ENCODE peak calls at places on chromosomes 1 and 21, in six cellular contexts. One of them, this sample, is unnamed.
A peak's percentile ranks its signal among the peaks of the same experiment; 100 is the strongest.

GRCh38 chr1:237309595-237310118 is 267.7 kb downstream of the RYR2 start:
- DNase-seq in neural crest cell: no peak
- DNase-seq in astrocyte of the spinal cord: no peak
- DNase-seq in HFFc6: no peak
- DNase-seq in GM13976: no peak
- DNase-seq in CD8-positive, alpha-beta T cell: no peak
- DNase-seq in this sample: no peak

GRCh38 chr21:20004353-20004752 is 993.9 kb upstream of the NCAM2 start:
- DNase-seq in neural crest cell: no peak
- DNase-seq in astrocyte of the spinal cord: no peak
- DNase-seq in HFFc6: no peak
- DNase-seq in GM13976: no peak
- DNase-seq in CD8-positive, alpha-beta T cell: no peak
- DNase-seq in this sample: no peak

GRCh38 chr21:8992731-8993174 is 1528.6 kb upstream of the TPTE start:
- DNase-seq in neural crest cell: no peak
- DNase-seq in astrocyte of the spinal cord: no peak
- DNase-seq in HFFc6: no peak
- DNase-seq in GM13976: no peak
- DNase-seq in CD8-positive, alpha-beta T cell: no peak
- DNase-seq in this sample: no peak

GRCh38 chr21:26130249-26130896 is 40.2 kb downstream of the APP start:
- DNase-seq in neural crest cell: no peak
- DNase-seq in astrocyte of the spinal cord: peak; percentile 51
- DNase-seq in HFFc6: peak; percentile 64
- DNase-seq in GM13976: no peak
- DNase-seq in CD8-positive, alpha-beta T cell: no peak
- DNase-seq in this sample: no peak

GRCh38 chr1:155933591-155934096 is 569 bp downstream of the KHDC4 start:
- DNase-seq in neural crest cell: no peak
- DNase-seq in astrocyte of the spinal cord: no peak
- DNase-seq in HFFc6: no peak
- DNase-seq in GM13976: no peak
- DNase-seq in CD8-positive, alpha-beta T cell: no peak
- DNase-seq in this sample: no peak

GRCh38 chr1:156581661-156582387 is 2.3 kb downstream of the TTC24 start:
- DNase-seq in neural crest cell: no peak
- DNase-seq in astrocyte of the spinal cord: no peak
- DNase-seq in HFFc6: no peak
- DNase-seq in GM13976: no peak
- DNase-seq in CD8-positive, alpha-beta T cell: peak; percentile 47
- DNase-seq in this sample: peak; percentile 42

GRCh38 chr1:228314658-228315483 is 91.8 kb downstream of the TRIM11 start:
- DNase-seq in neural crest cell: no peak
- DNase-seq in astrocyte of the spinal cord: no peak
- DNase-seq in HFFc6: no peak
- DNase-seq in GM13976: no peak
- DNase-seq in CD8-positive, alpha-beta T cell: no peak
- DNase-seq in this sample: no peak

GRCh38 chr1:19009126-19009881 is 52.8 kb upstream of the IFFO2 start:
- DNase-seq in neural crest cell: no peak
- DNase-seq in astrocyte of the spinal cord: no peak
- DNase-seq in HFFc6: no peak
- DNase-seq in GM13976: no peak
- DNase-seq in CD8-positive, alpha-beta T cell: no peak
- DNase-seq in this sample: no peak

GRCh38 chr1:88549536-88549935 is 134.5 kb upstream of the PKN2 start:
- DNase-seq in neural crest cell: no peak
- DNase-seq in astrocyte of the spinal cord: peak; percentile 26
- DNase-seq in HFFc6: peak; percentile 1
- DNase-seq in GM13976: no peak
- DNase-seq in CD8-positive, alpha-beta T cell: no peak
- DNase-seq in this sample: no peak

GRCh38 chr21:27202301-27202700 is 235.4 kb upstream of the ADAMTS5 start:
- DNase-seq in neural crest cell: no peak
- DNase-seq in astrocyte of the spinal cord: no peak
- DNase-seq in HFFc6: no peak
- DNase-seq in GM13976: no peak
- DNase-seq in CD8-positive, alpha-beta T cell: no peak
- DNase-seq in this sample: no peak

GRCh38 chr1:234970371-234970730 is 158.3 kb downstream of the TOMM20 start:
- DNase-seq in neural crest cell: no peak
- DNase-seq in astrocyte of the spinal cord: peak; percentile 97
- DNase-seq in HFFc6: no peak
- DNase-seq in GM13976: peak; percentile 51
- DNase-seq in CD8-positive, alpha-beta T cell: no peak
- DNase-seq in this sample: no peak

GRCh38 chr1:27887215-27888035 is 15.1 kb downstream of the THEMIS2 start:
- DNase-seq in neural crest cell: no peak
- DNase-seq in astrocyte of the spinal cord: no peak
- DNase-seq in HFFc6: no peak
- DNase-seq in GM13976: no peak
- DNase-seq in CD8-positive, alpha-beta T cell: peak; percentile 45
- DNase-seq in this sample: no peak

GRCh38 chr1:244792188-244792850 is 43.1 kb upstream of the COX20 start:
- DNase-seq in neural crest cell: no peak
- DNase-seq in astrocyte of the spinal cord: no peak
- DNase-seq in HFFc6: no peak
- DNase-seq in GM13976: no peak
- DNase-seq in CD8-positive, alpha-beta T cell: no peak
- DNase-seq in this sample: no peak

GRCh38 chr1:72230746-72231145 is 51.6 kb downstream of the NEGR1 start:
- DNase-seq in neural crest cell: no peak
- DNase-seq in astrocyte of the spinal cord: peak; percentile 15
- DNase-seq in HFFc6: peak; percentile 47
- DNase-seq in GM13976: no peak
- DNase-seq in CD8-positive, alpha-beta T cell: no peak
- DNase-seq in this sample: no peak

GRCh38 chr1:113534875-113535274 is 144.6 kb downstream of the MAGI3 start:
- DNase-seq in neural crest cell: no peak
- DNase-seq in astrocyte of the spinal cord: no peak
- DNase-seq in HFFc6: no peak
- DNase-seq in GM13976: no peak
- DNase-seq in CD8-positive, alpha-beta T cell: no peak
- DNase-seq in this sample: no peak

GRCh38 chr1:228838717-228839500 is 103.6 kb downstream of the RHOU start:
- DNase-seq in neural crest cell: no peak
- DNase-seq in astrocyte of the spinal cord: peak; percentile 54
- DNase-seq in HFFc6: no peak
- DNase-seq in GM13976: no peak
- DNase-seq in CD8-positive, alpha-beta T cell: no peak
- DNase-seq in this sample: no peak

GRCh38 chr1:33972676-33973395 is 109.0 kb downstream of the HMGB4 start:
- DNase-seq in neural crest cell: no peak
- DNase-seq in astrocyte of the spinal cord: peak; percentile 48
- DNase-seq in HFFc6: no peak
- DNase-seq in GM13976: no peak
- DNase-seq in CD8-positive, alpha-beta T cell: no peak
- DNase-seq in this sample: no peak

GRCh38 chr1:214364335-214364734 is 83.4 kb downstream of the SMYD2 start:
- DNase-seq in neural crest cell: no peak
- DNase-seq in astrocyte of the spinal cord: no peak
- DNase-seq in HFFc6: no peak
- DNase-seq in GM13976: no peak
- DNase-seq in CD8-positive, alpha-beta T cell: no peak
- DNase-seq in this sample: no peak

GRCh38 chr1:93471911-93472310 is 24.0 kb downstream of the FNBP1L start:
- DNase-seq in neural crest cell: no peak
- DNase-seq in astrocyte of the spinal cord: peak; percentile 87
- DNase-seq in HFFc6: peak; percentile 88
- DNase-seq in GM13976: no peak
- DNase-seq in CD8-positive, alpha-beta T cell: no peak
- DNase-seq in this sample: no peak

GRCh38 chr1:182611787-182612186 is 7.6 kb upstream of the RGS16 start:
- DNase-seq in neural crest cell: no peak
- DNase-seq in astrocyte of the spinal cord: no peak
- DNase-seq in HFFc6: no peak
- DNase-seq in GM13976: no peak
- DNase-seq in CD8-positive, alpha-beta T cell: no peak
- DNase-seq in this sample: no peak

GRCh38 chr1:223146745-223147144 is 3.7 kb upstream of the TLR5 start:
- DNase-seq in neural crest cell: no peak
- DNase-seq in astrocyte of the spinal cord: no peak
- DNase-seq in HFFc6: no peak
- DNase-seq in GM13976: no peak
- DNase-seq in CD8-positive, alpha-beta T cell: no peak
- DNase-seq in this sample: no peak

GRCh38 chr1:206900149-206900548 is 2.9 kb downstream of the IL24 start:
- DNase-seq in neural crest cell: no peak
- DNase-seq in astrocyte of the spinal cord: no peak
- DNase-seq in HFFc6: no peak
- DNase-seq in GM13976: no peak
- DNase-seq in CD8-positive, alpha-beta T cell: no peak
- DNase-seq in this sample: no peak

GRCh38 chr1:167516404-167517388 is 1.6 kb downstream of the CD247 start:
- DNase-seq in neural crest cell: no peak
- DNase-seq in astrocyte of the spinal cord: no peak
- DNase-seq in HFFc6: no peak
- DNase-seq in GM13976: no peak
- DNase-seq in CD8-positive, alpha-beta T cell: no peak
- DNase-seq in this sample: no peak

DNA sequence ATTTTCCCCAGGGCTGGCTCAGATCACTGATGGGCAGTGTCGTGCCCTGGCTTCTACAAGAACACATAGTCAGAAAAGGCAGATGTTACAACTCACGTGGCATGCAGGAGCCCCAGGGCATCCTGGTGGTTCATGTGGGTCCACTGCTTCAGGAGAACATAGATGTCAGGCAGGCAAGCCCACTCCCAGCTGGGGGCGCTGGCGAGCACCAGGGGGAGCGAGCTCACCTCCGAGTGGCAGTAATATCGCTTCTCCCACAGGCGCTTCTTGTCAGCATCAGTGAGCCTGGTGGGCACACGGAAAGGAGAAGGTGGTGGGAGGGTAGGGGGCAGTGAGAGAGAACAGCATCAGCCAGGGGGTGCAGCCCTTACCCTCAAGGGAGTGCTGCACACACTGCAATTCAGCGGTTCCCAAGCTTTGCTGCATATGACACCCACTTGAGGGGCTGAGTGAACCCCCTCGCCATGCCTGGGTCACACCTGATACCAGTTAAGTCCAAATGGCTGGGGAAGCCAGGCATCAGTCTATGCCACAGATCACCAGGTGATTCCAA is 34.3 kb upstream of the PPP1R15B start:
- DNase-seq in neural crest cell: peak; percentile 58
- DNase-seq in astrocyte of the spinal cord: no peak
- DNase-seq in HFFc6: peak; percentile 20
- DNase-seq in GM13976: peak; percentile 71
- DNase-seq in CD8-positive, alpha-beta T cell: no peak
- DNase-seq in this sample: peak; percentile 56
- TF ChIP-seq CTCF in neural crest cell: no peak
- TF ChIP-seq CTCF in astrocyte of the spinal cord: peak; percentile 60
- TF ChIP-seq CTCF in HFFc6: peak; percentile 72
- TF ChIP-seq CTCF in GM13976: peak; percentile 72
- TF ChIP-seq CTCF in CD8-positive, alpha-beta T cell: no peak
- TF ChIP-seq CTCF in this sample: peak; percentile 61

DNA sequence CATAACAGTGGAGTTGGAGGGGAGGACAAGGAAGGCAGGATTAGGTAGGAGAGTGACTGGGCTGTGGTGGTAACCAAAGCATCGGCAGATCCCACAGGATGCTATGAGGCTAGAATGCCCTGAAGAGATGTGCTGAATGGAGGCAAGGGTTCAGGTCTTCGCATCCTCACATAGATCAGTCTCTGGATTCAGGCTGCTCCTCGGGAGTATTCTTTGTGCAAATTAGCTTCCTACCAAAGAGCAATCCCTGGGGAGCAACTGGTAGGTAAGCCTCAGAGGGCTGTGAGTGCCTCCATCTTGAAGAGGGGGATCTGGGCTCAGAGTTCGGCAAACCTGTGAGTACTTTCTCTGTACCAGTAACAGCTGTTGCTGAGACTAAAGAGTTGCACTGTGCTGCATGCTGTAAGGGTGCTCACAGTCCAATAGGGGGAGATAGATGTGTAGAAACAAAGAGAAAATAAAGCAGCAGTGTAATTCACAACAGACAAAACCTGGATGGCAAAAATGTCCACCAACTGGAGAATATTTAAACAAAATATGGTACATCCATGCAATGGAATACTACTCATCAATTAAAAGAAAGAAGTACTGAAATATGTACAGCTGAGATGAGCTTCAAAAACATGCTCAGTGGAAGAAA is 322.4 kb upstream of the DEPDC1 start:
- DNase-seq in neural crest cell: no peak
- DNase-seq in astrocyte of the spinal cord: peak; percentile 18
- DNase-seq in HFFc6: no peak
- DNase-seq in GM13976: peak; percentile 25
- DNase-seq in CD8-positive, alpha-beta T cell: no peak
- DNase-seq in this sample: no peak
- TF ChIP-seq CTCF in neural crest cell: peak; percentile 67
- TF ChIP-seq CTCF in astrocyte of the spinal cord: peak; percentile 56
- TF ChIP-seq CTCF in HFFc6: peak; percentile 23
- TF ChIP-seq CTCF in GM13976: no peak
- TF ChIP-seq CTCF in CD8-positive, alpha-beta T cell: no peak
- TF ChIP-seq CTCF in this sample: peak; percentile 22

GRCh38 chr1:2801535-2802291 is at the start of gene TTC34:
- DNase-seq in neural crest cell: no peak
- DNase-seq in astrocyte of the spinal cord: no peak
- DNase-seq in HFFc6: no peak
- DNase-seq in GM13976: peak; percentile 74
- DNase-seq in CD8-positive, alpha-beta T cell: peak; percentile 8
- DNase-seq in this sample: peak; percentile 50
- TF ChIP-seq CTCF in neural crest cell: no peak
- TF ChIP-seq CTCF in astrocyte of the spinal cord: no peak
- TF ChIP-seq CTCF in HFFc6: no peak
- TF ChIP-seq CTCF in GM13976: peak; percentile 39
- TF ChIP-seq CTCF in CD8-positive, alpha-beta T cell: no peak
- TF ChIP-seq CTCF in this sample: peak; percentile 55

DNA sequence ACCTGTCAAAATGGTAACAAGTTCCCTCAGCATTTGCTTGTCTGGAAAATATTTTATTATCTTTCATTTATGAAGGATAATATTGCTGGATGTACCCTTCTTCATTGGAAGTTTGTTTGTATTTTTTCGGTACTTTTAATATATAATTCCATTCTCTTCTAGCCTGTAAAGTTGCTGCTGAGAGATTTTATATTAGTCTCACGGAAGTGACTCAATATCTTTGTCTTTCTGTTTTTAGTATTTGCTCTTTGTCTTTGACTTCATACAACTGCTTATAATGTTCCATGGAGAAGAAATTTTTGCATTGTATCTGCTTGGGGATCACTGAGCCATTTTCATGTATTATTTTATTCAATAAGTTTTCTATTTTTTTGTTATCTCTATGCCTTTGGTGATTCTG is 1777.5 kb downstream of the BRINP3 start:
- DNase-seq in neural crest cell: no peak
- DNase-seq in astrocyte of the spinal cord: no peak
- DNase-seq in HFFc6: no peak
- DNase-seq in GM13976: no peak
- DNase-seq in CD8-positive, alpha-beta T cell: no peak
- DNase-seq in this sample: no peak
- TF ChIP-seq CTCF in neural crest cell: no peak
- TF ChIP-seq CTCF in astrocyte of the spinal cord: no peak
- TF ChIP-seq CTCF in HFFc6: no peak
- TF ChIP-seq CTCF in GM13976: no peak
- TF ChIP-seq CTCF in CD8-positive, alpha-beta T cell: no peak
- TF ChIP-seq CTCF in this sample: no peak

GRCh38 chr1:78743626-78744025 is 94.0 kb downstream of the IFI44 start:
- DNase-seq in neural crest cell: no peak
- DNase-seq in astrocyte of the spinal cord: peak; percentile 33
- DNase-seq in HFFc6: peak; percentile 49
- DNase-seq in GM13976: no peak
- DNase-seq in CD8-positive, alpha-beta T cell: no peak
- DNase-seq in this sample: no peak
- TF ChIP-seq CTCF in neural crest cell: no peak
- TF ChIP-seq CTCF in astrocyte of the spinal cord: peak; percentile 12
- TF ChIP-seq CTCF in HFFc6: peak; percentile 68
- TF ChIP-seq CTCF in GM13976: no peak
- TF ChIP-seq CTCF in CD8-positive, alpha-beta T cell: no peak
- TF ChIP-seq CTCF in this sample: no peak

This sample was measured in GM10248.